ENCODE peak calls at places on chromosomes 7 and 10, in ten cellular contexts. R is activated CD8-positive, alpha-beta memory T cell treated with anti-CD3 and anti-CD28 coated beads for 1 hour; K is foreskin fibroblast; B is left colon; Y is WERI-Rb-1; J is RWPE1; X is adrenal gland; A is NCI-H460; Z is HTR-8/SVneo; F is occipital lobe. D is an unnamed sample.

GRCh38 chr7:49773082-49773938 is at the start of gene VWC2:
- DNase-seq in R (no peak), K (no peak), B (no peak), Y (peak; percentile 15), J (no peak), X (no peak), A (no peak), Z (no peak), F (no peak), D (peak; percentile 84)

GRCh38 chr10:84335516-84335915 is 7.1 kb downstream of the CCSER2 start:
- DNase-seq in R (no peak), K (no peak), B (no peak), Y (no peak), J (no peak), X (no peak), A (no peak), Z (no peak), F (no peak), D (no peak)

GRCh38 chr10:124878457-124878739 is 63.5 kb upstream of the ZRANB1 start:
- DNase-seq in R (no peak), K (no peak), B (no peak), Y (no peak), J (no peak), X (no peak), A (no peak), Z (no peak), F (no peak), D (no peak)

GRCh38 chr10:99754670-99755069 is 22.6 kb downstream of the CUTC start:
- DNase-seq in R (no peak), K (peak; percentile 28), B (no peak), Y (no peak), J (no peak), X (no peak), A (no peak), Z (no peak), F (no peak), D (no peak)

GRCh38 chr10:78805176-78805575 is 263.6 kb upstream of the ZMIZ1 start:
- DNase-seq in R (no peak), K (peak; percentile 98), B (peak; percentile 60), Y (no peak), J (peak; percentile 15), X (peak; percentile 23), A (no peak), Z (peak; percentile 64), F (no peak), D (no peak)

GRCh38 chr7:69412331-69413146 is 185.7 kb upstream of the AUTS2 start:
- DNase-seq in R (no peak), K (no peak), B (peak; percentile 30), Y (no peak), J (no peak), X (peak; percentile 76), A (peak; percentile 91), Z (peak; percentile 83), F (peak; percentile 32), D (no peak)

GRCh38 chr7:116535416-116535815 is 10.6 kb downstream of the CAV1 start:
- DNase-seq in R (no peak), K (no peak), B (no peak), Y (no peak), J (no peak), X (no peak), A (no peak), Z (no peak), F (no peak), D (no peak)

GRCh38 chr7:1544178-1544895 is 11.7 kb downstream of the TMEM184A start:
- DNase-seq in R (no peak), K (no peak), B (no peak), Y (no peak), J (no peak), X (no peak), A (no peak), Z (no peak), F (no peak), D (no peak)

GRCh38 chr10:49162063-49162462 is 26.1 kb downstream of the TMEM273 start:
- DNase-seq in R (no peak), K (no peak), B (no peak), Y (no peak), J (no peak), X (no peak), A (no peak), Z (no peak), F (no peak), D (no peak)

GRCh38 chr10:95524358-95525032 is 36.7 kb downstream of the SORBS1 start:
- DNase-seq in R (no peak), K (no peak), B (no peak), Y (no peak), J (no peak), X (no peak), A (no peak), Z (no peak), F (no peak), D (no peak)

GRCh38 chr10:102791754-102792153 is 45.5 kb downstream of the CYP17A1 start:
- DNase-seq in R (no peak), K (peak; percentile 55), B (no peak), Y (no peak), J (no peak), X (no peak), A (no peak), Z (no peak), F (no peak), D (no peak)

GRCh38 chr7:90230834-90231233 is 14.1 kb upstream of the CFAP69 start:
- DNase-seq in R (no peak), K (no peak), B (no peak), Y (no peak), J (no peak), X (no peak), A (no peak), Z (no peak), F (no peak), D (no peak)

GRCh38 chr7:13198741-13199140 is 511.3 kb downstream of the ARL4A start:
- DNase-seq in R (no peak), K (peak; percentile 23), B (no peak), Y (no peak), J (no peak), X (no peak), A (no peak), Z (no peak), F (no peak), D (no peak)

GRCh38 chr7:33933611-33934281 is 28.4 kb downstream of the BMPER start:
- DNase-seq in R (no peak), K (peak; percentile 97), B (no peak), Y (no peak), J (peak; percentile 46), X (peak; percentile 23), A (no peak), Z (peak; percentile 34), F (no peak), D (no peak)

GRCh38 chr7:24025094-24025493 is 258.9 kb upstream of the NPY start:
- DNase-seq in R (no peak), K (peak; percentile 28), B (no peak), Y (no peak), J (no peak), X (no peak), A (no peak), Z (peak; percentile 22), F (no peak), D (peak; percentile 2)

GRCh38 chr10:72733989-72734388 is 42.0 kb downstream of the MCU start:
- DNase-seq in R (no peak), K (no peak), B (no peak), Y (no peak), J (no peak), X (no peak), A (no peak), Z (no peak), F (no peak), D (no peak)

GRCh38 chr10:79454259-79454658 is 8.8 kb upstream of the ZCCHC24 start:
- DNase-seq in R (no peak), K (peak; percentile 96), B (no peak), Y (no peak), J (peak; percentile 82), X (peak; percentile 70), A (no peak), Z (no peak), F (no peak), D (no peak)

GRCh38 chr7:13797545-13797944 is 191.9 kb downstream of the ETV1 start:
- DNase-seq in R (no peak), K (no peak), B (no peak), Y (no peak), J (no peak), X (no peak), A (no peak), Z (no peak), F (no peak), D (peak; percentile 7)